ENCODE peak calls at places on chromosomes 4 and X, in eight cellular contexts. I is HCEC 1CT; W is neuronal stem cell; S is NCI-H1694 treated with DMSO at 0.1 percent for 48 hours; H is NT2/D1; X is tibial artery; R is stimulated activated CD4-positive, alpha-beta T cell treated with anti-CD3 and anti-CD28 coated beads, Interleukin-4, amount 100 ng/mL, for 4 hours; G is CD8-positive, alpha-beta memory T cell. N is an unnamed sample.

GRCh38 chr4:177964061-177964460 is 521.8 kb upstream of the AGA start:
- DNase-seq in G (no peak), W (no peak), S (no peak), R (no peak), H (no peak), X (no peak), I (peak), N (no peak)

GRCh38 chrX:69154051-69154450 is 11.2 kb downstream of the PJA1 start:
- DNase-seq in H (no peak), G (no peak), W (no peak), R (no peak), S (no peak), I (no peak), X (no peak), N (no peak)

GRCh38 chr4:152996101-152996500 is 60.0 kb downstream of the FHDC1 start:
- DNase-seq in R (no peak), H (no peak), S (no peak), X (no peak), W (no peak), I (no peak), G (no peak), N (no peak)

GRCh38 chr4:8439914-8440490 is 521 bp downstream of the ACOX3 start:
- DNase-seq in W (no peak), S (peak), R (no peak), G (no peak), I (peak), H (no peak), X (peak), N (no peak)

GRCh38 chr4:17597517-17597916 is 16.9 kb upstream of the MED28 start:
- DNase-seq in S (no peak), R (no peak), G (no peak), X (no peak), W (no peak), I (peak), H (no peak), N (no peak)

GRCh38 chr4:86359944-86360478 is at the start of gene MAPK10:
- DNase-seq in S (peak), R (peak), G (peak), H (peak), I (peak), X (peak), W (peak), N (peak)

GRCh38 chr4:99885063-99885664 is 9.1 kb downstream of the LAMTOR3 start:
- DNase-seq in R (no peak), G (peak), X (no peak), S (no peak), W (no peak), H (no peak), I (peak), N (peak)

GRCh38 chr4:109213056-109213455 is 89.4 kb downstream of the COL25A1 start:
- DNase-seq in H (no peak), X (no peak), R (no peak), W (no peak), I (no peak), G (no peak), S (no peak), N (no peak)

GRCh38 chr4:98572697-98573096 is 85.7 kb downstream of the TSPAN5 start:
- DNase-seq in W (no peak), S (peak), I (no peak), X (no peak), H (no peak), R (no peak), G (no peak), N (no peak)

GRCh38 chr4:95387719-95388118 is 161.1 kb downstream of the UNC5C start:
- DNase-seq in R (no peak), X (no peak), I (no peak), G (no peak), S (no peak), W (no peak), H (no peak), N (no peak)

GRCh38 chr4:147479376-147479775 is 1.5 kb upstream of the EDNRA start:
- DNase-seq in S (no peak), I (no peak), R (no peak), G (no peak), W (no peak), H (no peak), X (no peak), N (no peak)

GRCh38 chr4:140168474-140168873 is 14.5 kb upstream of the MAML3 start:
- DNase-seq in R (no peak), S (no peak), G (no peak), X (no peak), W (no peak), H (no peak), I (no peak), N (no peak)

GRCh38 chr4:168562021-168562691 is 65.3 kb downstream of the PALLD start:
- DNase-seq in I (peak), R (no peak), H (no peak), G (no peak), S (no peak), W (no peak), X (no peak), N (no peak)

GRCh38 chrX:132423323-132423722 is 65.5 kb downstream of the MBNL3 start:
- DNase-seq in I (no peak), G (no peak), H (no peak), S (no peak), R (no peak), X (no peak), W (no peak), N (no peak)